ENCODE peak calls at places on chromosomes 3 and 15, in seven cellular contexts. Z is heart left ventricle, K is GM12865, A is endothelial cell, Y is GM13976, O is foreskin fibroblast, T is WTC11. W is an unnamed sample.

GRCh38 chr15:67433495-67434099 is 87.3 kb upstream of the C15orf61 start:
- DNase-seq in T (peak), K (peak), Y (peak), Z (peak), A (peak), O (peak), W (peak)

GRCh38 chr3:100915706-100916105 is 77.5 kb downstream of the ABI3BP start:
- DNase-seq in K (no peak), A (no peak), Y (no peak), Z (no peak), T (no peak), O (no peak), W (no peak)

GRCh38 chr3:108022316-108023150 is 68.3 kb downstream of the CD47 start:
- DNase-seq in T (no peak), Z (no peak), O (no peak), K (no peak), A (no peak), Y (no peak), W (no peak)

GRCh38 chr3:27535809-27536392 is 51.7 kb upstream of the SLC4A7 start:
- DNase-seq in K (no peak), A (no peak), T (no peak), Z (no peak), O (peak), Y (no peak), W (no peak)

GRCh38 chr15:25710184-25710583 is 152.9 kb downstream of the ATP10A start:
- DNase-seq in T (peak), O (peak), A (peak), Z (peak), K (peak), Y (peak), W (peak)

GRCh38 chr3:182981038-182981380 is 671 bp upstream of the DCUN1D1 start:
- DNase-seq in A (no peak), Y (no peak), O (no peak), K (no peak), Z (no peak), T (no peak), W (no peak)

GRCh38 chr15:31257286-31257685 is 69.3 kb upstream of the KLF13 start:
- DNase-seq in A (no peak), K (peak), T (no peak), Z (no peak), Y (no peak), O (no peak), W (no peak)

GRCh38 chr3:39505866-39506738 is 38.6 kb downstream of the MOBP start:
- DNase-seq in K (no peak), A (no peak), Z (no peak), T (no peak), Y (no peak), O (no peak), W (no peak)

GRCh38 chr15:96273317-96274086 is 57.0 kb upstream of the NR2F2 start:
- DNase-seq in K (peak), Y (no peak), A (no peak), O (peak), Z (no peak), T (no peak), W (no peak)

GRCh38 chr15:60179786-60180391 is 175.8 kb downstream of the FOXB1 start:
- DNase-seq in Y (peak), A (peak), O (peak), T (no peak), Z (no peak), K (peak), W (peak)

GRCh38 chr3:155741598-155741997 is 3.3 kb downstream of the PLCH1 start:
- DNase-seq in T (no peak), O (no peak), Z (no peak), A (no peak), Y (no peak), K (no peak), W (no peak)

GRCh38 chr15:61069369-61070075 is 159.6 kb downstream of the RORA start:
- DNase-seq in K (no peak), Z (no peak), T (no peak), O (peak), A (peak), Y (no peak), W (no peak)

GRCh38 chr3:194128202-194128907 is 7.6 kb upstream of the HES1 start:
- DNase-seq in K (peak), O (no peak), T (no peak), Y (no peak), A (no peak), Z (no peak), W (no peak)

GRCh38 chr3:11703185-11703584 is 59.5 kb upstream of the VGLL4 start:
- DNase-seq in T (no peak), Y (no peak), Z (no peak), O (no peak), K (no peak), A (no peak), W (no peak)

GRCh38 chr3:133487204-133487603 is 86.3 kb upstream of the CDV3 start:
- DNase-seq in A (no peak), O (no peak), K (no peak), T (no peak), Y (no peak), Z (no peak), W (no peak)

GRCh38 chr3:159157275-159157674 is 355.4 kb downstream of the MFSD1 start:
- DNase-seq in Z (no peak), K (no peak), Y (no peak), O (no peak), A (no peak), T (no peak), W (no peak)

GRCh38 chr3:170869645-170870593 is at the start of gene RPL22L1:
- DNase-seq in A (peak), Y (peak), Z (peak), O (peak), K (peak), T (peak), W (peak)
- TF ChIP-seq CTCF in A (no peak), Y (no peak), Z (peak), O (peak), K (no peak), T (no peak), W (no peak)

GRCh38 chr15:37813306-37813705 is 121.1 kb upstream of the TMCO5A start:
- DNase-seq in O (peak), K (no peak), A (no peak), Z (no peak), Y (no peak), T (no peak), W (no peak)
- TF ChIP-seq CTCF in O (no peak), K (no peak), A (no peak), Z (no peak), Y (no peak), T (no peak), W (no peak)

GRCh38 chr15:51687565-51687964 is 6.3 kb downstream of the SCG3 start:
- DNase-seq in T (no peak), K (no peak), Z (no peak), O (no peak), A (no peak), Y (no peak), W (no peak)

GRCh38 chr15:51692154-51692553 is 10.9 kb downstream of the SCG3 start:
- DNase-seq in Z (no peak), T (no peak), Y (no peak), O (no peak), K (no peak), A (no peak), W (no peak)

GRCh38 chr15:51688863-51689262 is 7.6 kb downstream of the SCG3 start:
- DNase-seq in T (no peak), Z (no peak), Y (no peak), A (no peak), O (no peak), K (peak), W (no peak)
- TF ChIP-seq CTCF in T (no peak), Z (peak), Y (no peak), A (no peak), O (peak), K (peak), W (no peak)

DNA sequence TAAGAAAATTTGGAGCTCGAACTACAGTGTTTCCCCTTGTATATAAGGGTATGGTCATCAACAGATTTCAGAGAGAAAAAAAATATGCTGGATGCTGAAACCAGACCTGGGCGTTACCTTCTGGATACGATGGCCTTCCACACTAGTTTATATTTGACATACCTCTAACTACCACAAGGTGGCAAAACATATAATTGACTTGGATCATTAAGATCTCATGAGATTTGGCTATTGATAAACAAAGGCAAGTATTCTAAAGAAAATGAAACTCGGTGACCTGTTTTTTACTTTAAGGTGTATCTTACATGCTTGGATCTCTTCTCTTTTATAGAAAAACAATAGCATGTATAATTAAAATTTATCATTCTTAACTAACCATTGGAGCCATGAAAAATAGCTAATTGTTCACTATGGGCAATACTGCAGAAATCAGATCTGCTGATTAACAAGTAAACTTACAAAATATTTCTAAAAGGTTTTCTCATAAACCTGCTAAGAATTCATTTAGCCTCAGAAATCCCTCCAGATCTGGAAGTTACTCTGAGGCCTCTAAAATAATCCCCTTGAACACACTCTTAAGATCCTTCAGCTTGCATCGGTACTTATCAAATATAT is 300.6 kb upstream of the KCNH8 start:
- DNase-seq in Z (no peak), A (no peak), K (peak), Y (peak), O (no peak), T (no peak), W (no peak)
- TF ChIP-seq CTCF in Z (peak), A (peak), K (peak), Y (no peak), O (no peak), T (peak), W (peak)

GRCh38 chr15:101528917-101529299 is 39.4 kb upstream of the PCSK6 start:
- DNase-seq in Y (peak), O (no peak), T (no peak), A (no peak), Z (no peak), K (no peak), W (no peak)
- TF ChIP-seq CTCF in Y (no peak), O (no peak), T (no peak), A (no peak), Z (no peak), K (no peak), W (no peak)

GRCh38 chr3:192237992-192238608 is 489.2 kb downstream of the FGF12 start:
- DNase-seq in O (no peak), T (peak), K (peak), A (peak), Z (no peak), Y (no peak), W (no peak)
- TF ChIP-seq CTCF in O (no peak), T (peak), K (peak), A (no peak), Z (no peak), Y (no peak), W (no peak)

DNA sequence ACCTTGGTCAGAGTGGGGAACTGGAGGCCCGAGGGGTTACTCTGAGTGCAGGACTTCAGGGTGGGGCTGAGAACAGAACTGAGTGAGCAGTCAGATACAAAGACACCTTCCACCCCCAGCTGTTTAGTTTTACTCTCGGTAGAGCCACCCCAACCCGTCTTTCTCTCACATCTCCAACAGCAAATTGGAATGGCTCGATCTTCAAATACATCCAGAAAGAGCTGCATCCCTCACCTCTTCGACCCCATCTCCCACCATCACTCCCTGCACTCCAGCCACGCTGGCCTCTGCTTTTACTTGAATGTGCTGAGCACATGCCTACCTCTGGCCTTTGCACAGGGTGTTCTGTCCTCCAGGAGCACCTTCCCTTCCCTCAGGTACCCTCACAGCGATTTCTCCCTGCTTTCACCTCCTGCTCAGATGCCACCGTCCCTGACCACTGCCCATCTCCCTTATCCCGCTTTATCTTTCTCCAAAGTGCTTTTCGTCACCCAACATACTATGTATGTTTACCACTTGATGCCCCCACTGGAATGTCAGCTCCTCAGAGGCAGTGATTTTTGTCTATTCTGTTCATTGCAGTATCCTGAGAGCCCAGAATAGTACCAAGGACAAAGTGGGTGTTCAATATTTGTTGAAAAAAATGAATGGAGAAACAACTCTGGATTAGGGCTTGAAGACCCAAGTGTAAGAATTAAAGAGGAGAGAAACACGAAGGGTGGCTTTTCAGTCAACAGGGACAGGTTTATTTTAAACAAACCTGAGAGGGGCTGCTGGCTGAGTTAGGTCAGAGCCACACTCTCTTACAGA is 4.4 kb downstream of the CHCHD4 start:
- DNase-seq in Z (no peak), Y (no peak), A (no peak), O (no peak), K (no peak), T (no peak), W (no peak)
- TF ChIP-seq CTCF in Z (no peak), Y (no peak), A (no peak), O (no peak), K (no peak), T (no peak), W (no peak)

GRCh38 chr3:9780920-9781319 is 11.2 kb upstream of the CAMK1 start:
- DNase-seq in Z (no peak), O (no peak), T (no peak), Y (no peak), K (no peak), A (no peak), W (no peak)

GRCh38 chr3:9781978-9782575 is 10.2 kb downstream of the TADA3 start:
- DNase-seq in K (no peak), T (no peak), Z (no peak), O (no peak), A (no peak), Y (no peak), W (no peak)

GRCh38 chr3:9783954-9784353 is 8.3 kb downstream of the TADA3 start:
- DNase-seq in T (no peak), Y (no peak), Z (no peak), O (no peak), A (no peak), K (no peak), W (peak)

GRCh38 chr3:9781551-9781950 is 10.7 kb downstream of the TADA3 start:
- DNase-seq in Z (no peak), Y (no peak), O (no peak), A (no peak), T (no peak), K (no peak), W (no peak)

GRCh38 chr3:9782777-9783176 is 9.5 kb downstream of the TADA3 start:
- DNase-seq in Z (no peak), Y (no peak), O (no peak), A (no peak), K (no peak), T (no peak), W (no peak)
- TF ChIP-seq CTCF in Z (peak), Y (peak), O (no peak), A (no peak), K (peak), T (no peak), W (no peak)

GRCh38 chr3:174958671-174959328 is 99.7 kb downstream of the NAALADL2 start:
- DNase-seq in A (no peak), Y (no peak), O (peak), K (no peak), Z (no peak), T (no peak), W (no peak)
- TF ChIP-seq CTCF in A (no peak), Y (no peak), O (no peak), K (no peak), Z (no peak), T (no peak), W (no peak)